ENCODE peak calls at places on chromosomes 2 and 18, in nine cellular contexts. One of them, this sample, is unnamed.
A peak's percentile ranks its signal among the peaks of the same experiment; 100 is the strongest.

GRCh38 chr2:72108121-72108520 is 39.5 kb downstream of the CYP26B1 start:
- DNase-seq in GM23248: peak; percentile 59
- DNase-seq in stromal cell of bone marrow: no peak
- DNase-seq in brain microvascular endothelial cell: no peak
- DNase-seq in stimulated activated CD4-positive, alpha-beta T cell treated with anti-CD3 and anti-CD28 coated beads, Interleukin-1b, Interleukin-23, amount 100 ng/mL, for 48 hours: no peak
- DNase-seq in AG04450: no peak
- DNase-seq in NCI-H774: no peak
- DNase-seq in Panc1: no peak
- DNase-seq in HCT116: no peak
- DNase-seq in this sample: no peak

GRCh38 chr2:11457935-11458334 is 8.0 kb downstream of the E2F6 start:
- DNase-seq in stimulated activated CD4-positive, alpha-beta T cell treated with anti-CD3 and anti-CD28 coated beads, Interleukin-1b, Interleukin-23, amount 100 ng/mL, for 48 hours: no peak
- DNase-seq in NCI-H774: no peak
- DNase-seq in HCT116: no peak
- DNase-seq in stromal cell of bone marrow: no peak
- DNase-seq in brain microvascular endothelial cell: no peak
- DNase-seq in AG04450: no peak
- DNase-seq in Panc1: no peak
- DNase-seq in GM23248: no peak
- DNase-seq in this sample: no peak

GRCh38 chr18:63975632-63976031 is 5.8 kb downstream of the SERPINB8 start:
- DNase-seq in GM23248: no peak
- DNase-seq in Panc1: no peak
- DNase-seq in NCI-H774: no peak
- DNase-seq in brain microvascular endothelial cell: no peak
- DNase-seq in stromal cell of bone marrow: no peak
- DNase-seq in AG04450: no peak
- DNase-seq in HCT116: no peak
- DNase-seq in stimulated activated CD4-positive, alpha-beta T cell treated with anti-CD3 and anti-CD28 coated beads, Interleukin-1b, Interleukin-23, amount 100 ng/mL, for 48 hours: no peak
- DNase-seq in this sample: no peak

GRCh38 chr18:22817844-22818243 is 115.3 kb upstream of the RBBP8 start:
- DNase-seq in brain microvascular endothelial cell: no peak
- DNase-seq in stimulated activated CD4-positive, alpha-beta T cell treated with anti-CD3 and anti-CD28 coated beads, Interleukin-1b, Interleukin-23, amount 100 ng/mL, for 48 hours: no peak
- DNase-seq in Panc1: no peak
- DNase-seq in AG04450: no peak
- DNase-seq in stromal cell of bone marrow: no peak
- DNase-seq in NCI-H774: no peak
- DNase-seq in HCT116: no peak
- DNase-seq in GM23248: no peak
- DNase-seq in this sample: no peak

GRCh38 chr2:6545795-6546194 is 319.9 kb downstream of the CMPK2 start:
- DNase-seq in NCI-H774: no peak
- DNase-seq in AG04450: no peak
- DNase-seq in Panc1: no peak
- DNase-seq in stromal cell of bone marrow: no peak
- DNase-seq in GM23248: no peak
- DNase-seq in HCT116: no peak
- DNase-seq in stimulated activated CD4-positive, alpha-beta T cell treated with anti-CD3 and anti-CD28 coated beads, Interleukin-1b, Interleukin-23, amount 100 ng/mL, for 48 hours: no peak
- DNase-seq in brain microvascular endothelial cell: no peak
- DNase-seq in this sample: no peak

GRCh38 chr2:102111823-102112222 is 30.7 kb upstream of the IL1R1 start:
- DNase-seq in Panc1: no peak
- DNase-seq in NCI-H774: no peak
- DNase-seq in HCT116: no peak
- DNase-seq in stimulated activated CD4-positive, alpha-beta T cell treated with anti-CD3 and anti-CD28 coated beads, Interleukin-1b, Interleukin-23, amount 100 ng/mL, for 48 hours: no peak
- DNase-seq in brain microvascular endothelial cell: no peak
- DNase-seq in GM23248: no peak
- DNase-seq in stromal cell of bone marrow: no peak
- DNase-seq in AG04450: no peak
- DNase-seq in this sample: no peak

GRCh38 chr2:213649176-213649575 is 364.9 kb downstream of the SPAG16 start:
- DNase-seq in brain microvascular endothelial cell: no peak
- DNase-seq in AG04450: no peak
- DNase-seq in GM23248: no peak
- DNase-seq in NCI-H774: no peak
- DNase-seq in stromal cell of bone marrow: no peak
- DNase-seq in stimulated activated CD4-positive, alpha-beta T cell treated with anti-CD3 and anti-CD28 coated beads, Interleukin-1b, Interleukin-23, amount 100 ng/mL, for 48 hours: no peak
- DNase-seq in HCT116: no peak
- DNase-seq in Panc1: no peak
- DNase-seq in this sample: no peak

GRCh38 chr2:197356136-197356535 is 45.6 kb upstream of the ANKRD44 start:
- DNase-seq in stimulated activated CD4-positive, alpha-beta T cell treated with anti-CD3 and anti-CD28 coated beads, Interleukin-1b, Interleukin-23, amount 100 ng/mL, for 48 hours: peak; percentile 19
- DNase-seq in GM23248: peak; percentile 37
- DNase-seq in Panc1: no peak
- DNase-seq in brain microvascular endothelial cell: no peak
- DNase-seq in NCI-H774: no peak
- DNase-seq in AG04450: no peak
- DNase-seq in stromal cell of bone marrow: no peak
- DNase-seq in HCT116: peak; percentile 2
- DNase-seq in this sample: no peak

GRCh38 chr2:120737802-120738516 is 2.3 kb downstream of the GLI2 start:
- DNase-seq in Panc1: no peak
- DNase-seq in HCT116: no peak
- DNase-seq in stimulated activated CD4-positive, alpha-beta T cell treated with anti-CD3 and anti-CD28 coated beads, Interleukin-1b, Interleukin-23, amount 100 ng/mL, for 48 hours: no peak
- DNase-seq in NCI-H774: no peak
- DNase-seq in stromal cell of bone marrow: no peak
- DNase-seq in AG04450: no peak
- DNase-seq in GM23248: no peak
- DNase-seq in brain microvascular endothelial cell: no peak
- DNase-seq in this sample: no peak

GRCh38 chr2:60385648-60386047 is 167.8 kb downstream of the BCL11A start:
- DNase-seq in brain microvascular endothelial cell: peak; percentile 76
- DNase-seq in stimulated activated CD4-positive, alpha-beta T cell treated with anti-CD3 and anti-CD28 coated beads, Interleukin-1b, Interleukin-23, amount 100 ng/mL, for 48 hours: no peak
- DNase-seq in Panc1: no peak
- DNase-seq in NCI-H774: no peak
- DNase-seq in GM23248: peak; percentile 43
- DNase-seq in stromal cell of bone marrow: no peak
- DNase-seq in HCT116: no peak
- DNase-seq in AG04450: no peak
- DNase-seq in this sample: no peak

GRCh38 chr2:109471656-109472055 is 142.1 kb downstream of the SEPTIN10 start:
- DNase-seq in stromal cell of bone marrow: no peak
- DNase-seq in Panc1: no peak
- DNase-seq in stimulated activated CD4-positive, alpha-beta T cell treated with anti-CD3 and anti-CD28 coated beads, Interleukin-1b, Interleukin-23, amount 100 ng/mL, for 48 hours: no peak
- DNase-seq in brain microvascular endothelial cell: no peak
- DNase-seq in AG04450: no peak
- DNase-seq in HCT116: no peak
- DNase-seq in NCI-H774: no peak
- DNase-seq in GM23248: no peak
- DNase-seq in this sample: no peak

GRCh38 chr2:32758232-32758631 is 130.4 kb downstream of the TTC27 start:
- DNase-seq in NCI-H774: no peak
- DNase-seq in AG04450: no peak
- DNase-seq in brain microvascular endothelial cell: no peak
- DNase-seq in Panc1: no peak
- DNase-seq in GM23248: no peak
- DNase-seq in stimulated activated CD4-positive, alpha-beta T cell treated with anti-CD3 and anti-CD28 coated beads, Interleukin-1b, Interleukin-23, amount 100 ng/mL, for 48 hours: no peak
- DNase-seq in stromal cell of bone marrow: no peak
- DNase-seq in HCT116: no peak
- DNase-seq in this sample: no peak

GRCh38 chr2:101200714-101201113 is 49.5 kb upstream of the TBC1D8 start:
- DNase-seq in stimulated activated CD4-positive, alpha-beta T cell treated with anti-CD3 and anti-CD28 coated beads, Interleukin-1b, Interleukin-23, amount 100 ng/mL, for 48 hours: no peak
- DNase-seq in Panc1: peak; percentile 80
- DNase-seq in NCI-H774: no peak
- DNase-seq in brain microvascular endothelial cell: no peak
- DNase-seq in AG04450: no peak
- DNase-seq in GM23248: peak; percentile 87
- DNase-seq in HCT116: peak; percentile 27
- DNase-seq in stromal cell of bone marrow: peak; percentile 57
- DNase-seq in this sample: no peak

GRCh38 chr18:30192216-30192615 is 850.3 kb downstream of the DSC3 start:
- DNase-seq in AG04450: no peak
- DNase-seq in Panc1: no peak
- DNase-seq in stromal cell of bone marrow: no peak
- DNase-seq in stimulated activated CD4-positive, alpha-beta T cell treated with anti-CD3 and anti-CD28 coated beads, Interleukin-1b, Interleukin-23, amount 100 ng/mL, for 48 hours: no peak
- DNase-seq in HCT116: no peak
- DNase-seq in brain microvascular endothelial cell: no peak
- DNase-seq in NCI-H774: no peak
- DNase-seq in GM23248: no peak
- DNase-seq in this sample: no peak

GRCh38 chr2:239961662-239962220 is 63.4 kb downstream of the NDUFA10 start:
- DNase-seq in stromal cell of bone marrow: no peak
- DNase-seq in AG04450: no peak
- DNase-seq in HCT116: no peak
- DNase-seq in Panc1: no peak
- DNase-seq in brain microvascular endothelial cell: no peak
- DNase-seq in NCI-H774: no peak
- DNase-seq in stimulated activated CD4-positive, alpha-beta T cell treated with anti-CD3 and anti-CD28 coated beads, Interleukin-1b, Interleukin-23, amount 100 ng/mL, for 48 hours: no peak
- DNase-seq in GM23248: no peak
- DNase-seq in this sample: no peak

GRCh38 chr2:216242365-216242764 is 129.9 kb downstream of the MARCHF4 start:
- DNase-seq in HCT116: no peak
- DNase-seq in stromal cell of bone marrow: no peak
- DNase-seq in Panc1: no peak
- DNase-seq in stimulated activated CD4-positive, alpha-beta T cell treated with anti-CD3 and anti-CD28 coated beads, Interleukin-1b, Interleukin-23, amount 100 ng/mL, for 48 hours: no peak
- DNase-seq in AG04450: no peak
- DNase-seq in brain microvascular endothelial cell: no peak
- DNase-seq in NCI-H774: peak; percentile 64
- DNase-seq in GM23248: no peak
- DNase-seq in this sample: no peak

GRCh38 chr18:58135806-58136331 is 91.8 kb downstream of the NEDD4L start:
- DNase-seq in GM23248: peak; percentile 71
- DNase-seq in HCT116: peak; percentile 67
- DNase-seq in brain microvascular endothelial cell: peak; percentile 57
- DNase-seq in stimulated activated CD4-positive, alpha-beta T cell treated with anti-CD3 and anti-CD28 coated beads, Interleukin-1b, Interleukin-23, amount 100 ng/mL, for 48 hours: peak; percentile 60
- DNase-seq in stromal cell of bone marrow: peak; percentile 35
- DNase-seq in NCI-H774: peak; percentile 14
- DNase-seq in Panc1: peak; percentile 48
- DNase-seq in AG04450: peak; percentile 45
- DNase-seq in this sample: peak; percentile 51

GRCh38 chr2:9462872-9463697 is 11.3 kb upstream of the IAH1 start:
- DNase-seq in NCI-H774: peak; percentile 16
- DNase-seq in brain microvascular endothelial cell: no peak
- DNase-seq in Panc1: no peak
- DNase-seq in AG04450: no peak
- DNase-seq in stimulated activated CD4-positive, alpha-beta T cell treated with anti-CD3 and anti-CD28 coated beads, Interleukin-1b, Interleukin-23, amount 100 ng/mL, for 48 hours: no peak
- DNase-seq in HCT116: no peak
- DNase-seq in GM23248: no peak
- DNase-seq in stromal cell of bone marrow: no peak
- DNase-seq in this sample: no peak

GRCh38 chr18:39406941-39407340 is 1841.3 kb upstream of the CELF4 start:
- DNase-seq in HCT116: no peak
- DNase-seq in Panc1: no peak
- DNase-seq in stimulated activated CD4-positive, alpha-beta T cell treated with anti-CD3 and anti-CD28 coated beads, Interleukin-1b, Interleukin-23, amount 100 ng/mL, for 48 hours: no peak
- DNase-seq in NCI-H774: peak; percentile 8
- DNase-seq in stromal cell of bone marrow: no peak
- DNase-seq in GM23248: no peak
- DNase-seq in brain microvascular endothelial cell: no peak
- DNase-seq in AG04450: no peak
- DNase-seq in this sample: no peak

GRCh38 chr2:222582931-222583330 is 73.0 kb downstream of the FARSB start:
- DNase-seq in Panc1: no peak
- DNase-seq in stromal cell of bone marrow: no peak
- DNase-seq in HCT116: no peak
- DNase-seq in GM23248: peak; percentile 6
- DNase-seq in NCI-H774: no peak
- DNase-seq in AG04450: no peak
- DNase-seq in brain microvascular endothelial cell: no peak
- DNase-seq in stimulated activated CD4-positive, alpha-beta T cell treated with anti-CD3 and anti-CD28 coated beads, Interleukin-1b, Interleukin-23, amount 100 ng/mL, for 48 hours: no peak
- DNase-seq in this sample: no peak

GRCh38 chr2:29042581-29043075 is 31.7 kb downstream of the PCARE start:
- DNase-seq in AG04450: peak; percentile 46
- DNase-seq in stimulated activated CD4-positive, alpha-beta T cell treated with anti-CD3 and anti-CD28 coated beads, Interleukin-1b, Interleukin-23, amount 100 ng/mL, for 48 hours: no peak
- DNase-seq in HCT116: no peak
- DNase-seq in Panc1: no peak
- DNase-seq in NCI-H774: no peak
- DNase-seq in GM23248: no peak
- DNase-seq in stromal cell of bone marrow: no peak
- DNase-seq in brain microvascular endothelial cell: peak; percentile 54
- DNase-seq in this sample: no peak